ENCODE peak calls at places on chromosomes 12 and 14, in eight cellular contexts. H is lower lobe of right lung; X is brain microvascular endothelial cell; P is pulmonary artery endothelial cell; S is activated CD8-positive, alpha-beta memory T cell treated with anti-CD3 and anti-CD28 coated beads, Interleukin-2, amount 50 U/mL, for 48 hours; I is T-helper 9 cell; C is nucleus accumbens; E is T-helper 22 cell. D is an unnamed sample.

GRCh38 chr12:76890407-76891143 is 11.8 kb upstream of the CSRP2 start:
- DNase-seq in H (no peak), X (no peak), P (no peak), S (peak), I (no peak), C (no peak), E (no peak), D (no peak)

GRCh38 chr12:88424791-88425730 is 155.2 kb downstream of the KITLG start:
- DNase-seq in H (no peak), X (no peak), P (no peak), S (no peak), I (no peak), C (no peak), E (no peak), D (no peak)

GRCh38 chr12:101857043-101857558 is 20.3 kb upstream of the DRAM1 start:
- DNase-seq in H (no peak), X (peak), P (no peak), S (no peak), I (no peak), C (no peak), E (no peak), D (peak)

GRCh38 chr14:100747021-100747586 is 20.4 kb downstream of the DLK1 start:
- DNase-seq in H (peak), X (peak), P (no peak), S (no peak), I (no peak), C (no peak), E (no peak), D (peak)

GRCh38 chr12:98399532-98399931 is 115.9 kb upstream of the TMPO start:
- DNase-seq in H (no peak), X (peak), P (peak), S (peak), I (peak), C (no peak), E (peak), D (no peak)

GRCh38 chr12:54463034-54463433 is 10.4 kb downstream of the GTSF1 start:
- DNase-seq in H (no peak), X (peak), P (no peak), S (no peak), I (no peak), C (no peak), E (no peak), D (peak)

GRCh38 chr14:79011920-79012204 is 841.7 kb downstream of the NRXN3 start:
- DNase-seq in H (no peak), X (no peak), P (no peak), S (no peak), I (no peak), C (no peak), E (no peak), D (no peak)

GRCh38 chr14:32507029-32507984 is 178.2 kb downstream of the AKAP6 start:
- DNase-seq in H (no peak), X (peak), P (no peak), S (no peak), I (no peak), C (no peak), E (no peak), D (peak)

GRCh38 chr12:20370001-20370381 is 1.7 kb downstream of the PDE3A start:
- DNase-seq in H (peak), X (peak), P (no peak), S (no peak), I (no peak), C (peak), E (no peak), D (no peak)

GRCh38 chr14:76267322-76268012 is 108.5 kb upstream of the ESRRB start:
- DNase-seq in H (peak), X (peak), P (no peak), S (no peak), I (no peak), C (peak), E (no peak), D (no peak)

GRCh38 chr14:62739647-62740046 is 305.6 kb downstream of the KCNH5 start:
- DNase-seq in H (no peak), X (no peak), P (no peak), S (no peak), I (no peak), C (no peak), E (no peak), D (no peak)

GRCh38 chr14:68309121-68309520 is 483.7 kb downstream of the ZFP36L1 start:
- DNase-seq in H (no peak), X (no peak), P (no peak), S (no peak), I (no peak), C (no peak), E (no peak), D (no peak)

GRCh38 chr12:3351731-3352130 is 139.3 kb upstream of the PRMT8 start:
- DNase-seq in H (no peak), X (no peak), P (no peak), S (no peak), I (no peak), C (no peak), E (no peak), D (no peak)

GRCh38 chr12:6380141-6381121 is 3.5 kb upstream of the LTBR start:
- DNase-seq in H (peak), X (no peak), P (no peak), S (no peak), I (no peak), C (no peak), E (no peak), D (no peak)

GRCh38 chr14:100098171-100098570 is 32.9 kb downstream of the EVL start:
- DNase-seq in H (no peak), X (no peak), P (no peak), S (no peak), I (no peak), C (no peak), E (no peak), D (no peak)

GRCh38 chr14:25007832-25008231 is 42.1 kb downstream of the STXBP6 start:
- DNase-seq in H (no peak), X (no peak), P (no peak), S (no peak), I (no peak), C (peak), E (no peak), D (no peak)

GRCh38 chr12:116863275-116863767 is 17.9 kb downstream of the HRK start:
- DNase-seq in H (no peak), X (peak), P (no peak), S (no peak), I (no peak), C (no peak), E (no peak), D (no peak)

GRCh38 chr12:92139634-92140555 is 5.8 kb downstream of the BTG1 start:
- DNase-seq in H (no peak), X (no peak), P (no peak), S (no peak), I (no peak), C (no peak), E (no peak), D (no peak)

GRCh38 chr14:50964683-50965390 is 20.6 kb upstream of the PYGL start:
- DNase-seq in H (no peak), X (peak), P (peak), S (no peak), I (no peak), C (peak), E (no peak), D (peak)

GRCh38 chr14:59356783-59357182 is 108.4 kb downstream of the GPR135 start:
- DNase-seq in H (no peak), X (no peak), P (no peak), S (no peak), I (no peak), C (no peak), E (no peak), D (no peak)

GRCh38 chr14:23694085-23694975 is 58.2 kb downstream of the DHRS2 start:
- DNase-seq in H (no peak), X (no peak), P (no peak), S (no peak), I (no peak), C (no peak), E (no peak), D (peak)

GRCh38 chr14:104145826-104146642 is 7.6 kb downstream of the KIF26A start:
- DNase-seq in H (no peak), X (no peak), P (no peak), S (no peak), I (no peak), C (no peak), E (no peak), D (no peak)

GRCh38 chr12:34406996-34407300 is 384.7 kb downstream of the ALG10 start:
- DNase-seq in H (peak), X (no peak), P (no peak), S (no peak), I (no peak), C (no peak), E (no peak), D (no peak)

GRCh38 chr14:97219356-97220017 is 422.3 kb downstream of the VRK1 start:
- DNase-seq in H (no peak), X (no peak), P (no peak), S (peak), I (no peak), C (no peak), E (no peak), D (no peak)

GRCh38 chr14:32932921-32933622 is 5.6 kb upstream of the NPAS3 start:
- DNase-seq in H (no peak), X (no peak), P (no peak), S (no peak), I (no peak), C (peak), E (no peak), D (no peak)

GRCh38 chr12:29691146-29691854 is 92.4 kb downstream of the TMTC1 start:
- DNase-seq in H (no peak), X (no peak), P (no peak), S (no peak), I (no peak), C (no peak), E (no peak), D (no peak)

GRCh38 chr14:95211721-95212504 is 54.6 kb upstream of the DICER1 start:
- DNase-seq in H (no peak), X (no peak), P (no peak), S (no peak), I (no peak), C (no peak), E (no peak), D (no peak)

GRCh38 chr12:131239384-131240094 is 285.8 kb downstream of the ADGRD1 start:
- DNase-seq in H (no peak), X (no peak), P (no peak), S (no peak), I (no peak), C (no peak), E (no peak), D (no peak)

GRCh38 chr12:122106891-122107660 is 28.5 kb downstream of the MLXIP start:
- DNase-seq in H (peak), X (peak), P (no peak), S (no peak), I (no peak), C (no peak), E (no peak), D (no peak)

GRCh38 chr12:120720234-120720968 is 5.2 kb upstream of the ACADS start:
- DNase-seq in H (no peak), X (peak), P (no peak), S (no peak), I (no peak), C (peak), E (no peak), D (peak)

GRCh38 chr12:120139958-120140357 is 23.4 kb upstream of the RAB35 start:
- DNase-seq in H (no peak), X (no peak), P (no peak), S (no peak), I (no peak), C (no peak), E (no peak), D (no peak)

GRCh38 chr12:118038122-118038521 is 21.6 kb downstream of the RFC5 start:
- DNase-seq in H (no peak), X (no peak), P (no peak), S (no peak), I (no peak), C (no peak), E (no peak), D (no peak)

GRCh38 chr12:15155271-15155670 is 65.9 kb downstream of the RERG start:
- DNase-seq in H (no peak), X (no peak), P (no peak), S (no peak), I (no peak), C (no peak), E (no peak), D (no peak)

GRCh38 chr12:10205251-10205807 is 7.3 kb upstream of the GABARAPL1 start:
- DNase-seq in H (no peak), X (no peak), P (no peak), S (no peak), I (no peak), C (no peak), E (no peak), D (no peak)

GRCh38 chr14:37580146-37580545 is 14.9 kb downstream of the FOXA1 start:
- DNase-seq in H (no peak), X (no peak), P (no peak), S (no peak), I (no peak), C (no peak), E (no peak), D (no peak)

GRCh38 chr14:78157855-78158436 is 12.2 kb upstream of the NRXN3 start:
- DNase-seq in H (no peak), X (no peak), P (no peak), S (no peak), I (no peak), C (no peak), E (no peak), D (no peak)

GRCh38 chr12:9636807-9637206 is 29.1 kb upstream of the KLRB1 start:
- DNase-seq in H (no peak), X (no peak), P (no peak), S (no peak), I (no peak), C (no peak), E (no peak), D (no peak)

GRCh38 chr12:100267603-100268281 is 765 bp downstream of the SCYL2 start:
- DNase-seq in H (no peak), X (no peak), P (no peak), S (no peak), I (no peak), C (no peak), E (no peak), D (no peak)

GRCh38 chr12:12983420-12984035 is 16.5 kb downstream of the HEBP1 start:
- DNase-seq in H (no peak), X (peak), P (no peak), S (no peak), I (no peak), C (peak), E (no peak), D (no peak)

GRCh38 chr12:32051511-32052299 is 54.9 kb upstream of the BICD1 start:
- DNase-seq in H (no peak), X (peak), P (peak), S (no peak), I (no peak), C (no peak), E (no peak), D (peak)